ENCODE peak calls at places on chromosomes 12 and 14, in ten cellular contexts. B is CD8-positive, alpha-beta memory T cell; O is stimulated activated CD4-positive, alpha-beta T cell treated with anti-CD3 and anti-CD28 coated beads, Interleukin-4, amount 100 ng/mL, for 1 hour; G is iris pigment epithelial cell; F is OCI-LY7; P is A172; V is hippocampal formation; U is HCT116; W is germinal center; N is Daoy. J is an unnamed sample.
A peak's percentile ranks its signal among the peaks of the same experiment; 100 is the strongest.

GRCh38 chr14:34623506-34623905 is 6.4 kb downstream of the SNX6 start:
- DNase-seq in B (no peak), O (no peak), G (peak; percentile 55), F (no peak), P (peak; percentile 37), V (no peak), U (no peak), W (no peak), N (no peak), J (no peak)

GRCh38 chr12:4323400-4323799 is 2.4 kb downstream of the TIGAR start:
- DNase-seq in B (no peak), O (no peak), G (no peak), F (peak; percentile 5), P (no peak), V (peak; percentile 7), U (no peak), W (no peak), N (no peak), J (no peak)

GRCh38 chr12:132635076-132635955 is 16.7 kb downstream of the P2RX2 start:
- DNase-seq in B (no peak), O (no peak), G (no peak), F (no peak), P (no peak), V (no peak), U (no peak), W (no peak), N (no peak), J (no peak)

GRCh38 chr14:21106506-21107359 is 5.9 kb downstream of the TMEM253 start:
- DNase-seq in B (peak; percentile 66), O (peak; percentile 79), G (peak; percentile 76), F (peak; percentile 78), P (peak; percentile 58), V (peak; percentile 69), U (peak; percentile 79), W (peak; percentile 67), N (peak; percentile 87), J (peak; percentile 86)

GRCh38 chr12:68461645-68462044 is 129.5 kb upstream of the MDM1 start:
- DNase-seq in B (no peak), O (no peak), G (no peak), F (no peak), P (no peak), V (no peak), U (no peak), W (no peak), N (no peak), J (no peak)

GRCh38 chr14:93956514-93957332 is 19.6 kb downstream of the ASB2 start:
- DNase-seq in B (no peak), O (no peak), G (no peak), F (peak; percentile 34), P (no peak), V (no peak), U (no peak), W (no peak), N (no peak), J (no peak)

GRCh38 chr12:574475-575128 is 88.6 kb downstream of the NINJ2 start:
- DNase-seq in B (no peak), O (no peak), G (peak; percentile 65), F (no peak), P (no peak), V (no peak), U (peak; percentile 3), W (no peak), N (peak; percentile 33), J (no peak)

GRCh38 chr12:69556383-69556782 is 28.9 kb upstream of the CCT2 start:
- DNase-seq in B (no peak), O (no peak), G (no peak), F (no peak), P (no peak), V (no peak), U (no peak), W (no peak), N (no peak), J (no peak)

GRCh38 chr12:103036581-103037214 is 79.2 kb downstream of the ASCL1 start:
- DNase-seq in B (no peak), O (no peak), G (no peak), F (no peak), P (no peak), V (no peak), U (no peak), W (no peak), N (no peak), J (no peak)

GRCh38 chr12:11807453-11807852 is 158.0 kb downstream of the ETV6 start:
- DNase-seq in B (no peak), O (no peak), G (no peak), F (peak; percentile 71), P (no peak), V (no peak), U (no peak), W (peak; percentile 32), N (no peak), J (no peak)

GRCh38 chr12:113425960-113426453 is 3.8 kb downstream of the SDSL start:
- DNase-seq in B (no peak), O (no peak), G (no peak), F (peak; percentile 58), P (no peak), V (no peak), U (no peak), W (peak; percentile 46), N (no peak), J (no peak)

GRCh38 chr14:43198465-43198864 is 1308.6 kb downstream of the FSCB start:
- DNase-seq in B (no peak), O (no peak), G (no peak), F (no peak), P (no peak), V (no peak), U (no peak), W (no peak), N (no peak), J (no peak)

GRCh38 chr12:15590180-15590826 is 198.9 kb downstream of the EPS8 start:
- DNase-seq in B (peak; percentile 65), O (peak; percentile 12), G (peak; percentile 74), F (peak; percentile 73), P (peak; percentile 44), V (peak; percentile 79), U (peak; percentile 60), W (peak; percentile 77), N (peak; percentile 65), J (peak; percentile 54)

GRCh38 chr12:117363953-117364486 is 2.6 kb upstream of the NOS1 start:
- DNase-seq in B (no peak), O (no peak), G (no peak), F (no peak), P (no peak), V (no peak), U (no peak), W (no peak), N (peak; percentile 51), J (no peak)

GRCh38 chr12:110790301-110790700 is 47.6 kb upstream of the PPP1CC start:
- DNase-seq in B (no peak), O (no peak), G (peak; percentile 37), F (no peak), P (no peak), V (no peak), U (no peak), W (no peak), N (no peak), J (no peak)

GRCh38 chr12:575948-576612 is 87.2 kb downstream of the NINJ2 start:
- DNase-seq in B (peak; percentile 82), O (peak; percentile 86), G (peak; percentile 39), F (peak; percentile 87), P (peak; percentile 35), V (peak; percentile 64), U (peak; percentile 41), W (peak; percentile 93), N (peak; percentile 79), J (peak; percentile 87)

GRCh38 chr12:85448548-85449139 is 168.6 kb downstream of the ALX1 start:
- DNase-seq in B (no peak), O (no peak), G (peak; percentile 26), F (peak; percentile 33), P (no peak), V (peak; percentile 15), U (no peak), W (no peak), N (no peak), J (no peak)

GRCh38 chr12:78181544-78182162 is 351.0 kb downstream of the NAV3 start:
- DNase-seq in B (no peak), O (no peak), G (peak; percentile 39), F (peak; percentile 29), P (no peak), V (peak; percentile 24), U (no peak), W (no peak), N (peak; percentile 16), J (no peak)

GRCh38 chr14:67554341-67554740 is 21.3 kb downstream of the PLEKHH1 start:
- DNase-seq in B (no peak), O (no peak), G (no peak), F (no peak), P (no peak), V (no peak), U (no peak), W (no peak), N (no peak), J (no peak)

GRCh38 chr14:85333313-85333712 is 196.6 kb upstream of the FLRT2 start:
- DNase-seq in B (no peak), O (no peak), G (peak; percentile 75), F (no peak), P (peak; percentile 71), V (no peak), U (no peak), W (no peak), N (peak; percentile 13), J (no peak)

GRCh38 chr14:54919330-54919729 is 16.7 kb upstream of the GCH1 start:
- DNase-seq in B (no peak), O (no peak), G (no peak), F (no peak), P (no peak), V (no peak), U (no peak), W (no peak), N (no peak), J (no peak)

GRCh38 chr12:104507672-104508071 is 50.9 kb downstream of the CHST11 start:
- DNase-seq in B (no peak), O (no peak), G (no peak), F (no peak), P (no peak), V (no peak), U (no peak), W (no peak), N (peak; percentile 31), J (no peak)

GRCh38 chr12:93032748-93033147 is 103.7 kb upstream of the EEA1 start:
- DNase-seq in B (no peak), O (no peak), G (peak; percentile 53), F (no peak), P (no peak), V (no peak), U (no peak), W (no peak), N (no peak), J (no peak)

GRCh38 chr14:98210045-98210678 is 1061.8 kb downstream of the BCL11B start:
- DNase-seq in B (peak; percentile 77), O (peak; percentile 46), G (no peak), F (no peak), P (no peak), V (no peak), U (no peak), W (no peak), N (peak; percentile 34), J (no peak)

GRCh38 chr12:19959353-19959752 is 409.0 kb upstream of the PDE3A start:
- DNase-seq in B (no peak), O (no peak), G (peak; percentile 45), F (no peak), P (no peak), V (no peak), U (no peak), W (no peak), N (no peak), J (no peak)

GRCh38 chr14:22653012-22653621 is 9.0 kb upstream of the OR6J1 start:
- DNase-seq in B (peak; percentile 36), O (peak; percentile 41), G (peak; percentile 75), F (peak; percentile 72), P (peak; percentile 58), V (no peak), U (peak; percentile 73), W (peak; percentile 48), N (peak; percentile 86), J (peak; percentile 55)

GRCh38 chr14:69288001-69288771 is 28.2 kb downstream of the GALNT16 start:
- DNase-seq in B (no peak), O (no peak), G (peak; percentile 43), F (no peak), P (peak; percentile 26), V (no peak), U (no peak), W (no peak), N (no peak), J (no peak)

GRCh38 chr12:120249266-120249874 is 16.2 kb downstream of the PXN start:
- DNase-seq in B (no peak), O (no peak), G (no peak), F (no peak), P (peak; percentile 79), V (no peak), U (no peak), W (no peak), N (peak; percentile 2), J (peak; percentile 36)

J was measured in heart right ventricle.